ENCODE peak calls at places on chromosomes 6 and 20, in four cellular contexts. Q is fibroblast of pulmonary artery, K is SW 1271, M is cardiac fibroblast. H is an unnamed sample.

GRCh38 chr6:17725083-17725482 is 18.4 kb upstream of the NUP153 start:
- DNase-seq in Q (peak; percentile 88), K (no peak), M (peak; percentile 87), H (peak; percentile 60)

GRCh38 chr6:139474145-139475108 is 100.0 kb upstream of the CITED2 start:
- DNase-seq in Q (peak; percentile 56), K (no peak), M (peak; percentile 81), H (peak; percentile 29)

GRCh38 chr6:110207652-110208051 is 27.4 kb downstream of the CDC40 start:
- DNase-seq in Q (no peak), K (no peak), M (no peak), H (no peak)

GRCh38 chr6:1022719-1023118 is 289.2 kb upstream of the FOXQ1 start:
- DNase-seq in Q (no peak), K (no peak), M (no peak), H (no peak)

GRCh38 chr20:44526129-44526528 is 4.3 kb upstream of the SERINC3 start:
- DNase-seq in Q (peak; percentile 54), K (no peak), M (peak; percentile 56), H (peak; percentile 51)

GRCh38 chr20:49552007-49552406 is 15.9 kb downstream of the PTGIS start:
- DNase-seq in Q (no peak), K (no peak), M (no peak), H (no peak)

GRCh38 chr6:163133017-163133416 is 281.5 kb upstream of the QKI start:
- DNase-seq in Q (no peak), K (no peak), M (no peak), H (no peak)

GRCh38 chr20:36732456-36732855 is 13.4 kb downstream of the NDRG3 start:
- DNase-seq in Q (no peak), K (no peak), M (no peak), H (no peak)

GRCh38 chr6:139271056-139271455 is 20.7 kb downstream of the TXLNB start:
- DNase-seq in Q (no peak), K (no peak), M (no peak), H (peak; percentile 64)

GRCh38 chr20:16279320-16279719 is 293.9 kb downstream of the KIF16B start:
- DNase-seq in Q (no peak), K (no peak), M (no peak), H (no peak)

GRCh38 chr6:27332692-27333641 is 20.9 kb upstream of the POM121L2 start:
- DNase-seq in Q (peak; percentile 57), K (no peak), M (peak; percentile 41), H (peak; percentile 81)

GRCh38 chr6:22146581-22147468 is 150.0 kb downstream of the PRL start:
- DNase-seq in Q (peak; percentile 8), K (no peak), M (peak; percentile 21), H (no peak)

GRCh38 chr6:80733645-80734044 is 627.2 kb downstream of the BCKDHB start:
- DNase-seq in Q (no peak), K (no peak), M (no peak), H (no peak)

GRCh38 chr6:355809-356208 is 35.7 kb upstream of the IRF4 start:
- DNase-seq in Q (no peak), K (no peak), M (no peak), H (no peak)

GRCh38 chr6:8481727-8482126 is 46.4 kb upstream of the SLC35B3 start:
- DNase-seq in Q (no peak), K (no peak), M (peak; percentile 7), H (peak; percentile 28)

GRCh38 chr20:14860410-14860814 is 523.0 kb upstream of the FLRT3 start:
- DNase-seq in Q (no peak), K (no peak), M (no peak), H (no peak)

GRCh38 chr6:95548188-95548837 is 29.0 kb upstream of the MANEA start:
- DNase-seq in Q (no peak), K (no peak), M (no peak), H (no peak)

GRCh38 chr6:116090251-116090650 is 10.4 kb upstream of the NT5DC1 start:
- DNase-seq in Q (no peak), K (no peak), M (no peak), H (no peak)

GRCh38 chr6:143694560-143694959 is 16.8 kb downstream of the PHACTR2 start:
- DNase-seq in Q (no peak), K (no peak), M (no peak), H (peak; percentile 28)

H was measured in iris pigment epithelial cell.